ENCODE peak calls at places on chromosome 12, in six cellular contexts. E is A549, R is HepG2, V is endothelial cell of umbilical vein, M is GM12878, B is K562. J is an unnamed sample.

GRCh38 chr12:1279050-1279449 is 288.0 kb downstream of the ERC1 start:
- DNase-seq in E (no peak), R (no peak), V (no peak), M (no peak), B (peak), J (peak)

GRCh38 chr12:123118397-123118945 is 32.4 kb downstream of the PITPNM2 start:
- DNase-seq in E (no peak), R (no peak), V (no peak), M (no peak), B (no peak), J (no peak)

GRCh38 chr12:62803756-62804155 is 131.2 kb downstream of the PPM1H start:
- DNase-seq in E (no peak), R (no peak), V (no peak), M (no peak), B (no peak), J (no peak)

GRCh38 chr12:46801293-46801692 is 24.5 kb downstream of the SLC38A4 start:
- DNase-seq in E (no peak), R (peak), V (peak), M (no peak), B (no peak), J (no peak)

GRCh38 chr12:130070017-130070653 is 92.1 kb upstream of the FZD10 start:
- DNase-seq in E (peak), R (no peak), V (no peak), M (no peak), B (peak), J (peak)

GRCh38 chr12:47032644-47033043 is 46.8 kb upstream of the PCED1B start:
- DNase-seq in E (peak), R (peak), V (peak), M (no peak), B (no peak), J (peak)

GRCh38 chr12:76085159-76085868 is 829 bp upstream of the NAP1L1 start:
- DNase-seq in E (peak), R (no peak), V (peak), M (no peak), B (no peak), J (peak)

GRCh38 chr12:60501124-60501729 is 905.4 kb downstream of the SLC16A7 start:
- DNase-seq in E (no peak), R (no peak), V (peak), M (no peak), B (no peak), J (peak)

GRCh38 chr12:29739279-29739991 is 44.3 kb downstream of the TMTC1 start:
- DNase-seq in E (no peak), R (no peak), V (no peak), M (no peak), B (no peak), J (no peak)

GRCh38 chr12:115597157-115597712 is 680.3 kb downstream of the MED13L start:
- DNase-seq in E (no peak), R (peak), V (no peak), M (no peak), B (peak), J (peak)

GRCh38 chr12:125633686-125634085 is 568.5 kb downstream of the AACS start:
- DNase-seq in E (no peak), R (no peak), V (no peak), M (no peak), B (no peak), J (no peak)

GRCh38 chr12:120116443-120116791 is at the start of gene RAB35:
- DNase-seq in E (no peak), R (no peak), V (no peak), M (no peak), B (no peak), J (no peak)

GRCh38 chr12:124636138-124636968 is 68.9 kb upstream of the NCOR2 start:
- DNase-seq in E (peak), R (no peak), V (no peak), M (peak), B (peak), J (peak)

GRCh38 chr12:91890742-91891141 is 254.9 kb downstream of the BTG1 start:
- DNase-seq in E (peak), R (no peak), V (peak), M (no peak), B (no peak), J (no peak)

GRCh38 chr12:75701859-75702258 is 190.4 kb upstream of the KRR1 start:
- DNase-seq in E (no peak), R (no peak), V (no peak), M (no peak), B (no peak), J (no peak)

DNA sequence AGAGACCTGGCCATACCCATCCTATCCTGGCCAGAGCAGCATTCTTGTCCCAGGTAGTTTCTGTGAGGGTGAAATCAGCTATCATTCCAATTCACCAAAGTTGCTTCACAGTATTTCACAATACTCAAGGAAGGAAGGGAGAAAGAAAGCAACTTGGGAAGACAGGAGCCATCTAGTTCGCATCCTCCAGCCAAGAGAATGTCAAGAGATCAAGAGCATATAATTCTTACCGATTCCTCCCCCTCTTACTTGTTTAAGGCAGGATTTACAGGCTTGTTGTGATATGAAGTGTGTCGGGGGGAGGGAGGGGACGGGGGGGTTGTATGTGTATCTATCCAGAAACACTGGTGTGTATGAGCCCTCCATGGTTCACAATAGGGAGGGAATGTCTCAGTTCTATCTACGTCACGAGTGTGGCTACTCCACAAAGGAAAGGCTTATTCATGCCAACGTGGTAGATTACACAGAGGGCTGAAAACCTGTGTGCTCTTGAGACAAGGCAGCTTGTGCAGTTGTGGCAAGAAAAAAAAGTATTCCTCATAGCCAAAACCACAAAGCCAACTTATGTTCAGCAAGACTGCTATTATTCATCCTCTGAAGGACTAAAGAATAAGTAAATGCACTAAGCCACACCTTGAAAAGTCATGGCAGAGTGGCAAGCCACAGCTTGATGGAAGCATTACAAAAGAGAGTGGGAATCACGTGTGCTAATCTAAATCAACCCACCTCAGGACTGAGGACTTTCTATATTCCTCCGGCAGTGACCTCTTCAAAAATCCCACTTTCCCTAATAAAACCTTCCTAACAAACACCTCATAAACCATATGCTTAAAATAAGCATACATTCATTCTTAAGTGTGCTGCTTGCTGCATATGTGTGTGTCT is 35.0 kb downstream of the CORO1C start:
- DNase-seq in E (no peak), R (no peak), V (no peak), M (no peak), B (peak), J (peak)
- H3K4me3 ChIP-seq in E (no peak), R (no peak), V (no peak), M (no peak), B (no peak), J (no peak)

GRCh38 chr12:131281016-131281415 is 327.3 kb downstream of the ADGRD1 start:
- DNase-seq in E (no peak), R (no peak), V (no peak), M (no peak), B (no peak), J (no peak)
- TF ChIP-seq MYC in E (no peak), R (no peak), V (no peak), M (no peak), B (no peak), J (no peak)

DNA sequence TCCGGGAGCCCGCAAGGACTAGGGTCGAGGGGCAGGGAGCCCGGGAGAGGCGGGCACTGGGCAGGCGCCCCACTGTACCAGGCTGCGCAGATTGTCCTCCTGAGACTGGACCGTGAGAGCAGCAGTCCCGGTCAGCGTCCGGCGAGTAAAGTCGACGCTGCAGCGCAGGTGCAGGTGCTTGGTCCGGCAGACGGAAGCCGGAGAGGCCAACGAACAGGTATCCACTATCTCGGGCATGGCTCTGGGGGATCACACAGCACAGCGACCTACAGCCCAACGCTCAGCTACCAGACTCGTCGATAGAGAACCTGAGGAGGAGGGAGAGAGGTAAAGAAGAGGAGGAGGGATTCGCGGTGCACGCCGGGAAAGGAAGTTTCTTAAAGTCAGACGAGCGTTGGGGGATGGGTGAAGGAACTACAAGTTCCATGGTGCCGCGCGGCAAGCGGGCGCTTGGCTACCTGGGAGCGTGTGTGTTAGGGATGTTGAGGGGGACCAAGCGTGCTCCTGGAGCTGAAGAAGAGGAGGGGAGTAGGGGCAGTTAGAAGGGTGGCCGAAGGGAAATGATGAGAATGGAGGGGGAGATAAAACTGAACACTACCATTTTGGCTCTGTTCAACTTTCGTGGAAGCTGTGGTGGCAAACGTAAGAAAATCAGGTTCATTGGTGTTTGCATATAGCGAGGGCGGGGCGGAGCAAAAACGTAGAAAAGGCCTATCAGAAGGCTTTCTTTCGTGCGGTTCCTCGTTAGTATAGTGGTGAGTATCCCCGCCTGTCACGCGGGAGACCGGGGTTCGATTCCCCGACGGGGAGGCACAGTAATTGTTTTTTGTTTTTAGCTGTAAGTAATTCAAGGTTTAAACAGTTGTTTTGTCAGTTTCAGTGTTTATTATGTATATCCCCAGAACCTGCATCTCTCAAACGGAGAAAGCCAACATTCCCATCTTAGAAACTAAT is at the start of gene LTA4H:
- DNase-seq in E (peak), R (peak), V (peak), M (peak), B (peak), J (peak)
- TF ChIP-seq POLR2A in E (peak), R (peak), V (peak), M (peak), B (peak), J (peak)

GRCh38 chr12:42278116-42278485 is 40.1 kb upstream of the YAF2 start:
- DNase-seq in E (no peak), R (no peak), V (no peak), M (no peak), B (no peak), J (no peak)

GRCh38 chr12:42281844-42282243 is 43.8 kb upstream of the YAF2 start:
- DNase-seq in E (no peak), R (no peak), V (no peak), M (no peak), B (no peak), J (no peak)

GRCh38 chr12:42273706-42274105 is 35.7 kb upstream of the YAF2 start:
- DNase-seq in E (no peak), R (no peak), V (no peak), M (no peak), B (no peak), J (no peak)

GRCh38 chr12:42281281-42281680 is 43.2 kb upstream of the YAF2 start:
- DNase-seq in E (no peak), R (peak), V (no peak), M (no peak), B (no peak), J (no peak)

GRCh38 chr12:42277426-42278115 is 39.5 kb upstream of the YAF2 start:
- DNase-seq in E (no peak), R (no peak), V (no peak), M (no peak), B (no peak), J (no peak)
- H3K4me3 ChIP-seq in E (no peak), R (no peak), V (no peak), M (no peak), B (no peak), J (no peak)